ENCODE peak calls at places on chromosomes 12 and 14, in four cellular contexts. P is mesenchymal stem cell, V is PC-3, M is HCT116. F is an unnamed sample. For H3K27me3, the result is how much of the 10 kb centered on the place peaks cover.

GRCh38 chr12:123064885-123065619 is 84.6 kb downstream of the ARL6IP4 start:
- DNase-seq in M (no peak), P (no peak), V (no peak), F (no peak)

GRCh38 chr14:104973215-104974145 is 4.7 kb downstream of the AHNAK2 start:
- DNase-seq in P (peak), V (peak), M (peak), F (no peak)

GRCh38 chr12:111429760-111430417 is 24.2 kb downstream of the SH2B3 start:
- DNase-seq in M (no peak), V (no peak), P (no peak), F (peak)

GRCh38 chr12:97763113-97763512 is 300.5 kb downstream of the RMST start:
- DNase-seq in P (no peak), M (no peak), V (no peak), F (no peak)

GRCh38 chr14:58297412-58297761 is 968 bp upstream of the ARID4A start:
- DNase-seq in V (no peak), P (peak), M (no peak), F (no peak)

GRCh38 chr12:52007158-52007921 is 594 bp downstream of the TAMALIN start:
- DNase-seq in M (no peak), V (no peak), P (peak), F (peak)

GRCh38 chr14:66070542-66071319 is 415.4 kb upstream of the CCDC196 start:
- DNase-seq in M (peak), P (peak), V (peak), F (peak)

GRCh38 chr12:128382946-128383739 is 116.2 kb downstream of the TMEM132C start:
- DNase-seq in V (no peak), P (no peak), M (no peak), F (peak)

GRCh38 chr14:31939934-31940333 is 137.2 kb upstream of the ARHGAP5 start:
- DNase-seq in M (no peak), P (no peak), V (no peak), F (no peak)

GRCh38 chr14:31297112-31297511 is 89.5 kb upstream of the HECTD1 start:
- DNase-seq in P (no peak), M (no peak), V (no peak), F (no peak)

GRCh38 chr12:15988983-15989382 is 77.9 kb downstream of the DERA start:
- DNase-seq in V (no peak), P (no peak), M (no peak), F (no peak)

GRCh38 chr12:7756993-7757392 is 8.0 kb upstream of the NANOGNB start:
- DNase-seq in P (no peak), V (no peak), M (no peak), F (no peak)

GRCh38 chr14:21626491-21627230 is 8.1 kb downstream of the OR10G2 start:
- DNase-seq in M (no peak), V (peak), P (peak), F (no peak)

GRCh38 chr14:59374048-59374447 is 91.1 kb downstream of the GPR135 start:
- DNase-seq in V (no peak), M (no peak), P (no peak), F (no peak)

DNA sequence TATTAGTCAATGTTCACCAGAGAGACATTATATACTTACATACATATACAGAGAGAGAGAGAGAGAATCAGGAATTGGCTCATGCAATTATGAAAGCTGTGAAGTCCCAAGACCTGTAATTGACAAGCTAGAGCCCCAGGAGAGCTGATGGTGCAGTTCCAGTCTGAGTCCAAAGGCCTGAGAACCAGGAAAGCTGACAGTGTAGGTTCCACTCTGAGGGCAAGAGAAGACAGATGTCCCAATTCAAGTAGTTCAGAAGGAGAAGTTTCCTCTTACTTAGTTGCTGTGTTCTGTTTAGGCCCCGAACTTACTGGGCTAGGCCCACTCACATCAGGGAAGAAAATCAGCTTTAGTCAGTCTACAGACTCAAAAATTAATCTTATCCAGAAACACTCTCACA is 76.4 kb upstream of the FICD start:
- DNase-seq in M (no peak), V (no peak), P (no peak), F (no peak)
- H3K27me3 ChIP-seq in M (half or more), V (half or more), P (under half), F (under half)

GRCh38 chr12:21756699-21757098 is 17.8 kb downstream of the KCNJ8 start:
- DNase-seq in V (no peak), M (no peak), P (no peak), F (no peak)

GRCh38 chr12:21759737-21760136 is 14.8 kb downstream of the KCNJ8 start:
- DNase-seq in M (no peak), P (no peak), V (no peak), F (no peak)

GRCh38 chr12:21763531-21763930 is 11.0 kb downstream of the KCNJ8 start:
- DNase-seq in M (no peak), P (no peak), V (no peak), F (no peak)

DNA sequence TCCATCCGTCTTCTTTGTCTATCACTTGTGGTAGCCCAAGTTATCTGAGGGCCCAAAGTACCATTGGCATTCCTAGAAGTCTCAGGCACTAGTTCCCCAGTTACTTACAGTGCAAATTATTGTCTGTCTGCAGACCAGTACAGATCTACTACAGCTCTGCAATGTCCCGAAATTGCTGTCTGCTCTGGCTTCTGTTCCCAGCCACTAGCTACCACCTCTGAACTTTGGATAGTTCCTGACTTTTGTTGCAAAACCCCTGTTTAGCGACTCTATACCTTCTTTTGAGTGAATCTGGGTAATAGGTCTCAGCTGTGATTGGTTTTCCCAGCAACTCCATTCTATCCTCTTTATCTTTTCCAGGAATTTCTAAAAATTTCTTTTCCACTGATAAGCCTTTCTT is 16.8 kb downstream of the KCNJ8 start:
- DNase-seq in V (no peak), P (no peak), M (no peak), F (no peak)
- H3K4me3 ChIP-seq in V (no peak), P (no peak), M (no peak), F (no peak)

GRCh38 chr14:55221186-55221585 is 29.8 kb upstream of the DLGAP5 start:
- DNase-seq in P (peak), M (no peak), V (peak), F (no peak)
- H3K27me3 ChIP-seq in P (under half), M (under half), V (under half), F (under half)

GRCh38 chr12:49535921-49536525 is 2.8 kb upstream of the KCNH3 start:
- DNase-seq in P (no peak), M (no peak), V (peak), F (no peak)

GRCh38 chr12:49538740-49539403 is at the start of gene KCNH3:
- DNase-seq in P (peak), V (peak), M (peak), F (peak)

GRCh38 chr12:49536526-49537195 is 2.2 kb upstream of the KCNH3 start:
- DNase-seq in V (no peak), M (no peak), P (no peak), F (no peak)

GRCh38 chr12:49537709-49538601 is 875 bp upstream of the KCNH3 start:
- DNase-seq in M (no peak), P (no peak), V (peak), F (peak)

GRCh38 chr12:49537231-49537708 is 1.6 kb upstream of the KCNH3 start:
- DNase-seq in M (no peak), V (no peak), P (no peak), F (peak)
- H3K4me3 ChIP-seq in M (no peak), V (peak), P (peak), F (peak)

GRCh38 chr12:132481771-132482745 is 7.9 kb upstream of the FBRSL1 start:
- DNase-seq in V (no peak), M (no peak), P (no peak), F (no peak)
- H3K27me3 ChIP-seq in V (under half), M (under half), P (under half), F (under half)

GRCh38 chr14:35116242-35116641 is 5.5 kb downstream of the PPP2R3C start:
- DNase-seq in M (no peak), P (no peak), V (no peak), F (no peak)
- H3K4me3 ChIP-seq in M (no peak), P (no peak), V (no peak), F (no peak)

GRCh38 chr12:107859367-107859766 is 84.9 kb downstream of the ASCL4 start:
- DNase-seq in V (no peak), P (no peak), M (no peak), F (no peak)
- H3K27me3 ChIP-seq in V (half or more), P (under half), M (under half), F (under half)

GRCh38 chr14:69317780-69318179 is 57.8 kb downstream of the GALNT16 start:
- DNase-seq in V (no peak), M (no peak), P (no peak), F (no peak)

GRCh38 chr14:69317392-69317755 is 57.4 kb downstream of the GALNT16 start:
- DNase-seq in V (peak), P (no peak), M (no peak), F (no peak)

GRCh38 chr14:69315302-69315701 is 55.3 kb downstream of the GALNT16 start:
- DNase-seq in M (no peak), V (peak), P (no peak), F (no peak)

GRCh38 chr14:69318241-69318640 is 58.3 kb downstream of the GALNT16 start:
- DNase-seq in M (no peak), P (peak), V (no peak), F (peak)

DNA sequence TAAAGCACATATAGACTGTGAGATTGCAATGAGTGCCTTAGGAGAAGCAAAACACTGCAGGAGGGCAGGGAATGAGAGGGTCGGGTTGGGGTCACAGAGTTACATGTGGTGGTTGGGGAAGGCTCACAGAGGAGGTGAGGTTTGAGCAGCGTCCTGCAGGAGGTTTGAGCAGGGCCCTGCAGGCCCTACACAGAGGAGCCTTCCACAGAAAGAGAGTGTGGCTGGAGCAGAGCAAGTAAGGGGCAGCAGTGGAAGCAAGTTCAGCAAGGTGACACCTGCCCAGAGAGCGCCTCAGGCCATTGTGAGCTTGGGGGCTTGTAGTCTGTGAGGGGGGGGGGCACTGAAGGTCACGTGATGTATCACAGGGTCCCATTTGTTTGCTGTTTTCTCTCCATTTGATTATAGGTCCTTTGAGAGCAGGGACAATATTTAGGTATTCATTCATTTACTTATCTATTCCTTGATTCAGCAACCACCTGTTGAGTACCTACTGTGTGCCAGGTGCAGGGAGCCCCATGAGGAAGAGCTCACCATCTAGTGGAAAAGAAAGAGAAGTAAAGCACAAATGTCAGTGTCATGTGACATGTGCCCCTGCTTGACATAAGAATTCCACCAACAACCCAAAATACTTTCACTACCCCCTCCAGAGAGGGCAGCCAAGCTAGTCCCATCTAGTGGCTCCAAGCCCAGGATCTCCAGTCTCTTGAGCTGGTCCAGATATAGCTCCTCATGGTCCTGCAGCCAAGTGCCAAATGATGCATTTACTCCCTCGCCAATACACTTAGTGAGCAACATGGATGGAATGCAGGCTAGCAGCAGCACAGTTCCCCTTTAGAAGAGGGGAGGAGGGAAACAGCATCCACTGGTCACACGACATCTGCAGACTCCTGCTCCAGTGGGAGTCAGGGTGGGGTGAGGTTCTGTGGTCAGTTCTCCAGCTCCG is 56.8 kb downstream of the GALNT16 start:
- DNase-seq in P (peak), V (peak), M (no peak), F (peak)
- H3K4me3 ChIP-seq in P (no peak), V (no peak), M (no peak), F (no peak)

GRCh38 chr12:114414031-114414865 is 8.3 kb upstream of the TBX5 start:
- DNase-seq in P (no peak), V (no peak), M (no peak), F (peak)
- H3K27me3 ChIP-seq in P (half or more), V (half or more), M (under half), F (half or more)

DNA sequence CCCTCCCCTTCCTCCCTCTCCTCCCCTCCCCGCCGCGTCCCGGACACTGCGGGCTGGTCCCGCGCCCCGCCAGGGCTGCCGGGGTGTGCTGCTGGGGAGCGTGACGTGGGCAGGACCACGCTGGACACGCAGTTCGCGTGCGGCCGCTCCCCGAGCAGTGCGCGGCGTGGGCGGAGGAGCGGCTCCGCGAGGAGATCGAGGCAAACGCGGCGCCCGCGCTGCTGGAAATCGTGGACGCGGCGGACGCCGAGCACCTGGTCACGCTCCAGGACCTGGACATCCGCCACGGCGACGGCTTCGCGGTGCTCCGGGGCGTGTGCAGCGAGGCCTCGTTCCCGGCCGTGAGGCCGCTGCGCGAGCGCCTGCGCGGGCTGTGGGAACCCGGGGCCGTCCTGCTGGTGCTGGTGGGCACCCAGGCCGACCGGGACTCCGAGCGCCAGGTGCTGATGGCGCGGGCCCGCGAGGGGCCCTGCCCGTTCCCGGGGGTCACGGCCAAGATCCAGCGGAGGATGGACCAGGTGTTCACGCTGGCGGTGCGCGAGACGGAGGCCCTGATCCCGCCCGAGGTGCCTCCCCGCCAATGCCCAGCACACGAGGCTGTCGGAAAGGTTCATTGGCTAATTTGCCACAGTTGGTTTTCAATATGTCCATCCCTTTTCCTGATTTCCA is 84.3 kb downstream of the TNFAIP2 start:
- DNase-seq in M (no peak), P (peak), V (no peak), F (peak)
- H3K4me3 ChIP-seq in M (no peak), P (peak), V (no peak), F (peak)

F was measured in H7.